ENCODE peak calls at places on chromosomes 1 and 21, in six cellular contexts. P is pancreas, Z is fibroblast of pulmonary artery, Y is ureter, O is Peyer's patch, X is MG63. M is an unnamed sample.

GRCh38 chr1:67664048-67664447 is 21.0 kb upstream of the GADD45A start:
- DNase-seq in P (no peak), Z (peak; percentile 33), Y (no peak), O (no peak), X (no peak), M (no peak)

GRCh38 chr1:87592156-87592555 is 263.5 kb downstream of the LMO4 start:
- DNase-seq in P (no peak), Z (no peak), Y (no peak), O (no peak), X (no peak), M (no peak)

GRCh38 chr1:47232187-47232874 is at the start of gene TAL1:
- DNase-seq in P (no peak), Z (no peak), Y (no peak), O (no peak), X (no peak), M (no peak)

GRCh38 chr1:172585348-172585747 is 52.4 kb downstream of the SUCO start:
- DNase-seq in P (no peak), Z (peak; percentile 64), Y (no peak), O (no peak), X (no peak), M (no peak)

GRCh38 chr1:43796111-43796581 is 88.8 kb downstream of the ST3GAL3 start:
- DNase-seq in P (no peak), Z (peak; percentile 65), Y (no peak), O (no peak), X (peak; percentile 38), M (no peak)

GRCh38 chr1:1241588-1242229 is 4.8 kb downstream of the C1QTNF12 start:
- DNase-seq in P (no peak), Z (no peak), Y (no peak), O (no peak), X (no peak), M (no peak)

GRCh38 chr21:45410151-45410864 is 5.3 kb downstream of the COL18A1 start:
- DNase-seq in P (no peak), Z (no peak), Y (no peak), O (no peak), X (no peak), M (no peak)

GRCh38 chr21:25385912-25386474 is 221.3 kb downstream of the MRPL39 start:
- DNase-seq in P (peak; percentile 71), Z (peak; percentile 83), Y (no peak), O (no peak), X (peak; percentile 9), M (peak; percentile 45)

GRCh38 chr1:30753660-30754123 is 3.9 kb downstream of the LAPTM5 start:
- DNase-seq in P (no peak), Z (no peak), Y (no peak), O (peak; percentile 56), X (no peak), M (no peak)

GRCh38 chr1:179785025-179785424 is 41.9 kb downstream of the FAM163A start:
- DNase-seq in P (no peak), Z (no peak), Y (no peak), O (no peak), X (no peak), M (no peak)

GRCh38 chr1:25799758-25800537 is at the start of gene SELENON:
- DNase-seq in P (peak; percentile 54), Z (peak; percentile 54), Y (no peak), O (peak; percentile 36), X (peak; percentile 70), M (no peak)

GRCh38 chr1:197865809-197866208 is 36.6 kb upstream of the C1orf53 start:
- DNase-seq in P (no peak), Z (no peak), Y (no peak), O (no peak), X (no peak), M (no peak)

GRCh38 chr1:22370190-22370498 is 81.5 kb upstream of the ZBTB40 start:
- DNase-seq in P (no peak), Z (no peak), Y (no peak), O (no peak), X (no peak), M (no peak)

GRCh38 chr1:183180213-183180612 is 5.9 kb upstream of the LAMC2 start:
- DNase-seq in P (peak; percentile 49), Z (peak; percentile 96), Y (peak; percentile 62), O (no peak), X (peak; percentile 66), M (no peak)

GRCh38 chr1:107976431-107977215 is 11.6 kb upstream of the VAV3 start:
- DNase-seq in P (no peak), Z (no peak), Y (no peak), O (no peak), X (peak; percentile 33), M (no peak)

GRCh38 chr1:157700305-157700704 is 264 bp downstream of the FCRL3 start:
- DNase-seq in P (no peak), Z (no peak), Y (no peak), O (peak; percentile 27), X (no peak), M (no peak)

GRCh38 chr1:67441739-67442286 is 11.6 kb upstream of the SERBP1 start:
- DNase-seq in P (no peak), Z (no peak), Y (no peak), O (no peak), X (no peak), M (no peak)

GRCh38 chr1:186301448-186301847 is 73.6 kb downstream of the TPR start:
- DNase-seq in P (no peak), Z (no peak), Y (no peak), O (no peak), X (no peak), M (no peak)

GRCh38 chr1:165834881-165835280 is 7.5 kb downstream of the UCK2 start:
- DNase-seq in P (no peak), Z (no peak), Y (no peak), O (no peak), X (no peak), M (no peak)

GRCh38 chr1:37035014-37035686 is 835 bp upstream of the GRIK3 start:
- DNase-seq in P (no peak), Z (no peak), Y (no peak), O (no peak), X (no peak), M (no peak)

GRCh38 chr1:85202092-85202863 is 1.5 kb upstream of the SYDE2 start:
- DNase-seq in P (no peak), Z (no peak), Y (no peak), O (no peak), X (no peak), M (no peak)

GRCh38 chr1:37926061-37926924 is 20.6 kb downstream of the INPP5B start:
- DNase-seq in P (no peak), Z (no peak), Y (no peak), O (no peak), X (no peak), M (peak; percentile 62)